ENCODE peak calls at places on chromosomes 3 and 15, in eight cellular contexts. L is brain pericyte; E is nucleus accumbens; K is IMR-90; D is activated CD4-positive, alpha-beta T cell treated with anti-CD3 and anti-CD28 coated beads for 48 hours; T is MG63; G is naive thymus-derived CD8-positive, alpha-beta T cell; Y is fibroblast of pulmonary artery. H is an unnamed sample.

GRCh38 chr3:184259396-184259877 is 1.9 kb downstream of the CAMK2N2 start:
- DNase-seq in L (no peak), E (no peak), K (no peak), D (no peak), T (no peak), G (no peak), Y (no peak), H (no peak)

GRCh38 chr15:92009162-92009561 is 155.7 kb downstream of the SLCO3A1 start:
- DNase-seq in L (no peak), E (no peak), K (no peak), D (peak), T (no peak), G (no peak), Y (no peak), H (no peak)

GRCh38 chr3:33544126-33544525 is 103.9 kb upstream of the UBP1 start:
- DNase-seq in L (no peak), E (no peak), K (peak), D (no peak), T (no peak), G (no peak), Y (no peak), H (no peak)

GRCh38 chr15:68794869-68795268 is 25.8 kb downstream of the ANP32A start:
- DNase-seq in L (no peak), E (no peak), K (no peak), D (no peak), T (no peak), G (no peak), Y (peak), H (no peak)

GRCh38 chr15:57198654-57199241 is 177.6 kb upstream of the CGNL1 start:
- DNase-seq in L (no peak), E (no peak), K (no peak), D (no peak), T (no peak), G (no peak), Y (no peak), H (no peak)

GRCh38 chr15:63977102-63977501 is 69.2 kb downstream of the DAPK2 start:
- DNase-seq in L (no peak), E (no peak), K (no peak), D (no peak), T (no peak), G (no peak), Y (no peak), H (no peak)

GRCh38 chr3:46396129-46396528 is 10.7 kb downstream of the CCR5AS start:
- DNase-seq in L (no peak), E (no peak), K (no peak), D (no peak), T (no peak), G (no peak), Y (no peak), H (no peak)

GRCh38 chr15:96699871-96700401 is 369.4 kb downstream of the NR2F2 start:
- DNase-seq in L (no peak), E (no peak), K (no peak), D (no peak), T (no peak), G (no peak), Y (no peak), H (no peak)

GRCh38 chr15:52348056-52348745 is 52.6 kb upstream of the MYO5C start:
- DNase-seq in L (no peak), E (no peak), K (peak), D (no peak), T (no peak), G (no peak), Y (peak), H (no peak)

GRCh38 chr15:25780479-25781255 is 82.5 kb downstream of the ATP10A start:
- DNase-seq in L (no peak), E (no peak), K (no peak), D (no peak), T (no peak), G (no peak), Y (no peak), H (no peak)

GRCh38 chr3:48347500-48347899 is 14.0 kb upstream of the SPINK8 start:
- DNase-seq in L (no peak), E (no peak), K (no peak), D (no peak), T (no peak), G (no peak), Y (no peak), H (no peak)

H was measured in Jurkat, Clone E6-1.